ENCODE peak calls at places on chromosomes 3 and 15, in five cellular contexts. E, N, C, A and X are unnamed samples.

GRCh38 chr15:28989239-28989830 is 103.6 kb downstream of the APBA2 start:
- DNase-seq in E (no peak), N (no peak), C (no peak), A (no peak), X (no peak)

GRCh38 chr3:159865042-159865579 is 123.5 kb upstream of the IL12A start:
- DNase-seq in A (no peak), E (no peak), N (no peak), C (no peak), X (no peak)

GRCh38 chr15:59685737-59686297 is 3.3 kb downstream of the BNIP2 start:
- DNase-seq in C (no peak), A (no peak), E (no peak), N (no peak), X (no peak)

GRCh38 chr3:17233398-17233800 is 348.6 kb downstream of the PLCL2 start:
- DNase-seq in C (no peak), E (no peak), N (no peak), A (peak), X (no peak)

GRCh38 chr15:59313703-59314332 is 58.9 kb downstream of the MYO1E start:
- DNase-seq in A (peak), E (peak), C (peak), N (peak), X (peak)

GRCh38 chr3:107676469-107677309 is 153.9 kb downstream of the BBX start:
- DNase-seq in E (no peak), C (no peak), N (no peak), A (no peak), X (no peak)

GRCh38 chr3:24416224-24416623 is 78.4 kb downstream of the THRB start:
- DNase-seq in E (no peak), N (no peak), A (no peak), C (no peak), X (no peak)

GRCh38 chr3:94162700-94163099 is 99.8 kb downstream of the NSUN3 start:
- DNase-seq in E (no peak), C (no peak), N (no peak), A (no peak), X (no peak)

GRCh38 chr15:66963710-66964109 is 101.7 kb upstream of the SMAD3 start:
- DNase-seq in A (no peak), C (no peak), N (no peak), E (no peak), X (no peak)

GRCh38 chr3:36993326-36994283 is at the start of gene MLH1:
- DNase-seq in E (peak), C (peak), A (peak), N (peak), X (peak)

GRCh38 chr3:192816274-192816853 is 89.0 kb upstream of the FGF12 start:
- DNase-seq in A (no peak), E (no peak), N (no peak), C (no peak), X (no peak)

GRCh38 chr3:112794622-112795172 is 52.0 kb downstream of the CD200R1L start:
- DNase-seq in N (no peak), C (no peak), E (no peak), A (no peak), X (no peak)

GRCh38 chr15:37902126-37902525 is 32.3 kb upstream of the TMCO5A start:
- DNase-seq in N (no peak), A (no peak), E (peak), C (no peak), X (no peak)

GRCh38 chr3:172606021-172606420 is 82.8 kb upstream of the TNFSF10 start:
- DNase-seq in A (no peak), E (no peak), C (no peak), N (no peak), X (no peak)

GRCh38 chr3:184334470-184335158 is 2.8 kb upstream of the FAM131A start:
- DNase-seq in C (no peak), E (no peak), A (no peak), N (no peak), X (no peak)

GRCh38 chr15:92817339-92817886 is 82.7 kb upstream of the CHD2 start:
- DNase-seq in C (no peak), E (no peak), A (no peak), N (no peak), X (no peak)

GRCh38 chr3:149967067-149967685 is 3.5 kb downstream of the PFN2 start:
- DNase-seq in E (no peak), C (no peak), N (no peak), A (no peak), X (no peak)

GRCh38 chr3:126113238-126113555 is 29.3 kb upstream of the SLC41A3 start:
- DNase-seq in A (no peak), C (no peak), E (no peak), N (no peak), X (peak)

GRCh38 chr3:27176256-27176655 is 192.9 kb downstream of the NEK10 start:
- DNase-seq in A (no peak), E (no peak), N (no peak), C (no peak), X (no peak)

GRCh38 chr3:54353547-54354339 is 231.4 kb downstream of the CACNA2D3 start:
- DNase-seq in C (no peak), N (no peak), E (no peak), A (no peak), X (no peak)

GRCh38 chr15:54035616-54036015 is 57.4 kb downstream of the UNC13C start:
- DNase-seq in A (no peak), N (no peak), C (no peak), E (no peak), X (no peak)

GRCh38 chr3:150388468-150389418 is 19.4 kb upstream of the TSC22D2 start:
- DNase-seq in C (no peak), N (no peak), E (no peak), A (no peak), X (no peak)

GRCh38 chr3:196463478-196463756 is 31.2 kb upstream of the UBXN7 start:
- DNase-seq in C (no peak), A (peak), E (no peak), N (no peak), X (no peak)

GRCh38 chr3:128851601-128852000 is 27.8 kb upstream of the ACAD9 start:
- DNase-seq in C (no peak), N (no peak), E (no peak), A (no peak), X (no peak)

GRCh38 chr3:71583569-71584215 is at the start of gene FOXP1:
- DNase-seq in N (peak), E (peak), C (peak), A (no peak), X (peak)
- TF ChIP-seq POLR2A in N (peak), E (no peak), C (peak), A (no peak), X (peak)

DNA sequence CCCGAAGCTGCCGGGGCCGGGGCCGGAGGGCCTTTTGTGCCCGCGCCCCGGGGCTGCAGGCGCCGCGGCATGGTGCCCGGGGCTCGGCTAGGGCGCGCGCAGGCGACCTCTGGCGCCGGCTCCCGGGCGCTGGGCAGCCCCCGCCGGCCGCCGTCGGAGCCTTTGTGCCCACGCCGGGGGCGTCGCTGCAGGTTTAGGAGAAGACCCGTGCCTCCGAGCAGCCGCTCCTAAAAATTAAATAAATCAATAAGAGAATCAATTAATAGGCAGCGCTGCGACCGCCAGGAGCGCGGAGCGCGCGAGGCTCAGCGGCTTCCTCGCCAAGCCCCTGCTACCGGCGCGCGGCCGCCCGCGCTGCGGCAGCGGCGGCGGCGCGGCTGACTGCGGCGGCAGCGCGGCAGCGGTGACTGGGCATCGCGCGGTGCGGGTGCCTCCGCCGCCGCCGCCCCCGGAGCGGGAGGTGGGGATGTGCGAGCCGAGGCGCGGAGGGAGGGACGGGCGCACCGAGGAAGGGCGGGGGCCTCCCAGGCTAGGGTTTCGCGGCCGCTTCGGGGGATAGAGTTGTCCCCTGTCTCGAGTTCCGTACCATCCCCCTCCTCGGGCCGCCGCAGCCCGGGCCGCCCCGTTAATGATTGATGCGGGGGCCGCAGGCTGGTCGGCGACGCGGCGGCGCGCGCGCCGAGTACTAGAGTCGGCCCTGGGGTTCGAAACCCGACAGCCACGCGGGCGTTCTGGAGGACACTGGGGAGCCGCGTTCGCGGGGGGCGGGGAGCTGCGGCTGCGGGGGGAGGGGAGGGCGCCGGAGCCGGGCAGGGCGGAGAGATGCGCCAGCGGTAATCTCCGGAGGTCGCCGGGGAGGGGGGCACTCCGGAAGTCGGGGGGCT is at the start of gene PAQR9:
- DNase-seq in A (no peak), E (no peak), C (no peak), N (no peak), X (no peak)
- TF ChIP-seq EP300 in A (no peak), E (no peak), C (no peak), N (no peak), X (no peak)

GRCh38 chr15:31339558-31339895 is 12.9 kb downstream of the KLF13 start:
- DNase-seq in N (no peak), E (no peak), C (no peak), A (no peak), X (no peak)
- TF ChIP-seq POLR2AphosphoS5 in N (no peak), E (no peak), C (no peak), A (no peak), X (no peak)

GRCh38 chr15:90930861-90931629 is 1.3 kb downstream of the HDDC3 start:
- DNase-seq in C (no peak), N (no peak), E (no peak), A (no peak), X (peak)

GRCh38 chr15:90932660-90932991 is 277 bp upstream of the HDDC3 start:
- DNase-seq in E (no peak), A (no peak), N (no peak), C (no peak), X (no peak)

GRCh38 chr15:90929709-90930019 is 2.7 kb downstream of the HDDC3 start:
- DNase-seq in N (no peak), C (no peak), A (no peak), E (no peak), X (no peak)

GRCh38 chr15:90933310-90933709 is 961 bp upstream of the HDDC3 start:
- DNase-seq in N (no peak), E (no peak), A (no peak), C (no peak), X (no peak)

GRCh38 chr15:90931737-90932659 is at the start of gene HDDC3:
- DNase-seq in C (peak), A (peak), E (peak), N (peak), X (peak)
- TF ChIP-seq POLR2A in C (peak), A (peak), E (no peak), N (no peak), X (peak)

GRCh38 chr15:89217686-89218376 is 3.5 kb downstream of the RLBP1 start:
- DNase-seq in N (no peak), E (no peak), C (no peak), A (no peak), X (no peak)
- TF ChIP-seq EP300 in N (no peak), E (no peak), C (no peak), A (no peak), X (no peak)

GRCh38 chr15:75199347-75199976 is 2.2 kb upstream of the C15orf39 start:
- DNase-seq in C (no peak), A (no peak), N (no peak), E (no peak), X (no peak)

GRCh38 chr15:75197062-75197630 is 4.5 kb upstream of the C15orf39 start:
- DNase-seq in E (no peak), N (no peak), A (no peak), C (no peak), X (no peak)

GRCh38 chr15:75200765-75201608 is 695 bp upstream of the C15orf39 start:
- DNase-seq in E (peak), C (peak), A (no peak), N (no peak), X (peak)

GRCh38 chr15:75200391-75200764 is 1.3 kb upstream of the C15orf39 start:
- DNase-seq in E (no peak), A (no peak), C (no peak), N (no peak), X (no peak)

GRCh38 chr15:75198560-75199346 is 2.9 kb upstream of the C15orf39 start:
- DNase-seq in C (peak), A (peak), N (no peak), E (no peak), X (no peak)
- TF ChIP-seq POLR2AphosphoS5 in C (no peak), A (peak), N (no peak), E (no peak), X (no peak)

GRCh38 chr3:48898383-48899234 is at the start of gene SLC25A20:
- DNase-seq in E (peak), C (peak), N (peak), A (peak), X (peak)
- TF ChIP-seq POLR2A in E (no peak), C (peak), N (no peak), A (peak), X (no peak)

GRCh38 chr15:100349696-100350433 is 8.1 kb upstream of the ADAMTS17 start:
- DNase-seq in C (peak), E (peak), A (peak), N (peak), X (peak)

GRCh38 chr15:100348578-100348977 is 6.8 kb upstream of the ADAMTS17 start:
- DNase-seq in E (no peak), C (no peak), N (no peak), A (no peak), X (no peak)

GRCh38 chr15:100349321-100349695 is 7.5 kb upstream of the ADAMTS17 start:
- DNase-seq in C (no peak), A (no peak), E (no peak), N (no peak), X (no peak)

GRCh38 chr15:100353469-100353868 is 11.7 kb upstream of the ADAMTS17 start:
- DNase-seq in A (no peak), E (no peak), N (no peak), C (no peak), X (no peak)

DNA sequence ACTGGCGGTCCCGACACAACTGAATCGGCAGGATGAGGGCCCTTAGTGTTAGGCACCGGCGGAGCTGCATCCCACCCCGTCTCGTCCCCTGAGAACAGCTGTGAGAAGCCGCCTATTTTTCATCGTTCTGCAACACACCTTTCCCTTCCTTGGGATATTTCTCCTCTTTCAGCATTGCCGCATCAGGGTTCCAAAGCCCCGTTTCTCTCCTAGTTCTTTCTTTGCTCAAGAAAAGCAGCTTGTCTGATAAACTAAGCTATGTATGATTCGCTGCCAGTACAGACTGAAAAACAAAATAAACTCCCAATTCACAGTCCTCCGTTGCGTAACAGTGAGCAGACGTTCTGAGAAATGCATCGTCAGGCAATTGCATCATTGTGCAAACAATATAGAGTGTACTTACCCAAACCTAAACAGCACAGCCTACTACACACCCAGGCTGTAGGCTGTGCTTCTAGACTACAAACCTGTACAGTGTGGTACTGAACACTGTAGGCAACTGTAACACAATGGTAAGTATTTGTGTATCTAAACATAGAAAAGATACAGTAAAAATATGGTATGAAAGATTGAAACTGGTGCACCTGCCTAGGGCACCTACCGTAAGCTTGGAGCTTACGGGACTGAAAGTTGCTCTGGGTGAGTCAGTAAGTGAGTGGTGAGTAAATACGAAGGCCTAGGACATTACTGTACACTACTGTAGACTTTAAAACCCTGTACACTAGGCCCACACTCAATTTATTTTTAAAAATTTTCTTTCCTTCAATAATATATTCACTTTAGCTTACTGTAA is 8.9 kb upstream of the ADAMTS17 start:
- DNase-seq in C (peak), A (no peak), E (peak), N (no peak), X (no peak)
- TF ChIP-seq EP300 in C (no peak), A (no peak), E (no peak), N (no peak), X (no peak)

GRCh38 chr3:52524752-52525661 is 8.7 kb downstream of the NT5DC2 start:
- DNase-seq in C (no peak), A (no peak), N (peak), E (no peak), X (peak)

GRCh38 chr3:52525666-52526065 is 8.0 kb downstream of the NT5DC2 start:
- DNase-seq in N (no peak), E (no peak), A (no peak), C (no peak), X (peak)

GRCh38 chr3:52527732-52528595 is 5.7 kb downstream of the NT5DC2 start:
- DNase-seq in E (no peak), C (peak), N (peak), A (no peak), X (peak)

GRCh38 chr3:52527039-52527731 is 6.5 kb downstream of the NT5DC2 start:
- DNase-seq in A (no peak), E (no peak), N (peak), C (peak), X (peak)

GRCh38 chr3:52526151-52526561 is 7.5 kb downstream of the NT5DC2 start:
- DNase-seq in C (no peak), N (no peak), A (no peak), E (no peak), X (peak)
- TF ChIP-seq POLR2AphosphoS5 in C (no peak), N (no peak), A (no peak), E (no peak), X (no peak)